ENCODE peak calls at places on chromosomes 2 and 18, in four cellular contexts. C is fibroblast of lung, Q is body of pancreas, U is A549. J is an unnamed sample.

GRCh38 chr2:237205551-237205950 is 119.9 kb downstream of the COPS8 start:
- DNase-seq in C (no peak), Q (no peak), U (no peak), J (no peak)

GRCh38 chr2:43024515-43024962 is 201.9 kb downstream of the ZFP36L2 start:
- DNase-seq in C (peak; percentile 43), Q (peak; percentile 71), U (peak; percentile 78), J (peak; percentile 11)

GRCh38 chr2:175074478-175074877 is 69.3 kb upstream of the CHN1 start:
- DNase-seq in C (no peak), Q (no peak), U (no peak), J (no peak)

GRCh38 chr18:34627138-34627920 is 82.8 kb upstream of the DTNA start:
- DNase-seq in C (no peak), Q (no peak), U (no peak), J (no peak)

GRCh38 chr2:77005522-77005921 is 516.7 kb downstream of the LRRTM4 start:
- DNase-seq in C (no peak), Q (no peak), U (no peak), J (no peak)

GRCh38 chr2:208984376-208985100 is 439.3 kb upstream of the MAP2 start:
- DNase-seq in C (peak; percentile 11), Q (no peak), U (no peak), J (no peak)

GRCh38 chr18:54792079-54792478 is 36.2 kb upstream of the RAB27B start:
- DNase-seq in C (no peak), Q (no peak), U (no peak), J (no peak)

GRCh38 chr2:64998658-64999061 is 9.5 kb downstream of the SLC1A4 start:
- DNase-seq in C (peak; percentile 73), Q (no peak), U (no peak), J (no peak)

GRCh38 chr2:65402780-65403528 is 29.4 kb downstream of the SPRED2 start:
- DNase-seq in C (peak; percentile 24), Q (no peak), U (no peak), J (no peak)

GRCh38 chr2:238462782-238463396 is 36.2 kb downstream of the ASB1 start:
- DNase-seq in C (peak; percentile 42), Q (no peak), U (peak; percentile 22), J (no peak)

GRCh38 chr2:239807568-239807967 is 217.6 kb downstream of the NDUFA10 start:
- DNase-seq in C (no peak), Q (no peak), U (no peak), J (no peak)

GRCh38 chr18:2466978-2467377 is 104.3 kb downstream of the METTL4 start:
- DNase-seq in C (no peak), Q (no peak), U (no peak), J (no peak)
- TF ChIP-seq CTCF in C (no peak), Q (no peak), U (peak; percentile 6), J (no peak)

GRCh38 chr2:130328710-130329109 is 14.0 kb upstream of the IMP4 start:
- DNase-seq in C (peak; percentile 24), Q (no peak), U (no peak), J (no peak)

GRCh38 chr2:130332271-130333073 is 10.2 kb upstream of the IMP4 start:
- DNase-seq in C (peak; percentile 76), Q (peak; percentile 70), U (peak; percentile 52), J (peak; percentile 56)

DNA sequence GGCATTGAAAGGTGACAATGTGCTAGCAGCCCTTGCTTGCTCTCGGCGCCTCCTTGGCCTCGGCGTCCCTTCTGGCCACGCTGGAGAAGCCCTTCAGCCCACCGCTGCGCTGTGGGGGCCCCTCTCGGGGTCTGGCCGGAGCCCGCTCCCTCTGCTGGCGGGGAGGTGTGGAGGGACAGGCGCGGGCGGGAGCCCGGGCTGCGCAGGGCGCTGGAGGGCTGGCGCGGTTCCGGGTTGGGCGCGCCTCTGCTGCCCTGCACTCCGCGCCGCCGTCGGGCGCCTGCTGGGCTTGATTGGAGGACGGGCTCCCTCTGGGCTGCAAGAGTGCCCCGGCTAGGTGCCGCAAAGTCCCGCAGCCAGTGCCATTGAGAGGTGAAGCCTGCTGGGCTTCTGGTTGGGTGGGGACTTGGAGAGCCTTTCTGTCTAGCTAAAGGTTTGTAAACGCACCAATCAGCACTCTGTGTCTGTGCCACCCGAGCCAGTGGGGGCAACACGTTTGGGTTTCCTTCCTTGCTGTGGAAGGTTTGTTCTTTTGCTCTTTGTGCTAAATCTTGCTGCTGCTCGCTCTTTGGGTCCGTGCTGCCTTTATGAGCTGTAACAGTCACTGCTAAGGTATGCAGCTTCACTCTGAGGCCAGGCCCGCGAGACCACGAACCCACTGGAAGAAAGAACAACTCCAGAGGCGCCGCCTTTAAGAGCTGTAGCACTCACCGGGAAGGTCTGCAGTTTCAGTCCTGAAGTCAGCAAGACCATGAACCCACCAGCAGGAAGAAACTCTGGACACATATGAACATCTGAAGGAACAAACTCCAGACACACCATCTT is 14.8 kb upstream of the IMP4 start:
- DNase-seq in C (peak; percentile 84), Q (no peak), U (no peak), J (no peak)
- H3K4me3 ChIP-seq in C (no peak overlapping the region), Q (no peak overlapping the region), U (no peak overlapping the region), J (no peak overlapping the region)

GRCh38 chr2:154013514-154013913 is 141.8 kb downstream of the GALNT13 start:
- DNase-seq in C (no peak), Q (no peak), U (no peak), J (no peak)
- H3K4me1 ChIP-seq in C (no peaks in the 10 kb centered on the region), Q (no peaks in the 10 kb centered on the region), U (no peaks in the 10 kb centered on the region), J (no peaks in the 10 kb centered on the region)

DNA sequence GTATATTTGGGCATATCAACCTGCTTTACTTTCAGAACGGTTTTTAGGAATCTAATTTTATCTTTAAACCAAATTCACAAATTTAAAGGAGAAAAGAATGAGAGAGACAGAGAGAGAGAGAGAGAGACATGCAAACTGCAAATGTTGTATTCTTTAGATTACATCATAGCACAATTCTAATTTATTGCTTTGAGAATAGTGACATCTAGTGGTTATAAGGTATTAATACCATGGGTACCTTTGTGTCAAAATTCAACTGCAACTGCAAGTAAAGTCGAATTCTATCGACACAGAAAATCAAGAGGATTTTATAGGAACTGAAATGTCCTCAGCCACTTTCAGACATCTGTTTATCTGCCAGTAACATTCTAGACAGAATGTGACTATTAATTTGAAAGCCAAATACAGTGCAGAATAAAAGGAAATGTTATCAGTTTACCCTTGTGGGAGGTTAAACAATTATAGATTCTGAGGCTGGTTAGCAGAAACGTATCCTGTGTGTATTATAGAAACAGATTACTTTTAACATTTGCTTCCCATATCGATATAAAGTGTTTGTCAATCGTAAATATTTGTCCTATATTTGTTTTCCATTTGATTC is 529.8 kb upstream of the VRK2 start:
- DNase-seq in C (peak; percentile 42), Q (no peak), U (peak; percentile 28), J (no peak)
- TF ChIP-seq CTCF in C (peak; percentile 33), Q (peak; percentile 71), U (peak; percentile 85), J (peak; percentile 61)

DNA sequence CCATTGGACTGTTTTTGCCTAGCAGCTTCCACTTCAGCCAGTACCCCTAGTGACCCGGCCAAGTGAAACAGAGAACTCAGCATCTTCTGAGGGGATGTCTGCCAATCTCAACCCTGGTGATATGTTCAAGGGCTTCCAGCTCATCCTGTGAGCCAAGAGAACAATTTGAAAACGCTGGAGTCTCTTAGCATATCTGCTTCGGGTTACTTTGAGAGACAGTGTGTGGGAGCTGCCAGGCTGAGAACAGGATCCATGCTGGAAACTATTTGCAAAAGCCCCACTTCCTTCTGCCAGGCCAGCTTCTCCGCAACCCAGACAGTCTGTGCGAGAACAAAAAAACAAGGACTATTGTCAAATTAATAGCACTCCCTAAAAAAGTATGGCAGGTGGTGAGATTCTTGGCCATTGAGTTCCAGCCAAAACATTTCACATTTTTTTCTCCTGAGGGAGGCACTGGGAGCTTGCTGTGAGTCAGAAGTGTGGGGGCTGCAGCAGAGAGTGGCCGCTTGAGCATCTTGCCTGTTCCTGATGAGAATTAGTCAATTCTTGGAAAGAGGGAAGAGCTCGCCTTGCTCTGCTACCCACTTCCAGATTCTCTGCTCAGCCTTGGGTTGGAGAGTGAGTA is 395.6 kb upstream of the TRIB2 start:
- DNase-seq in C (peak; percentile 99), Q (no peak), U (no peak), J (no peak)
- H3K4me3 ChIP-seq in C (no peak overlapping the region), Q (no peak overlapping the region), U (no peak overlapping the region), J (no peak overlapping the region)

DNA sequence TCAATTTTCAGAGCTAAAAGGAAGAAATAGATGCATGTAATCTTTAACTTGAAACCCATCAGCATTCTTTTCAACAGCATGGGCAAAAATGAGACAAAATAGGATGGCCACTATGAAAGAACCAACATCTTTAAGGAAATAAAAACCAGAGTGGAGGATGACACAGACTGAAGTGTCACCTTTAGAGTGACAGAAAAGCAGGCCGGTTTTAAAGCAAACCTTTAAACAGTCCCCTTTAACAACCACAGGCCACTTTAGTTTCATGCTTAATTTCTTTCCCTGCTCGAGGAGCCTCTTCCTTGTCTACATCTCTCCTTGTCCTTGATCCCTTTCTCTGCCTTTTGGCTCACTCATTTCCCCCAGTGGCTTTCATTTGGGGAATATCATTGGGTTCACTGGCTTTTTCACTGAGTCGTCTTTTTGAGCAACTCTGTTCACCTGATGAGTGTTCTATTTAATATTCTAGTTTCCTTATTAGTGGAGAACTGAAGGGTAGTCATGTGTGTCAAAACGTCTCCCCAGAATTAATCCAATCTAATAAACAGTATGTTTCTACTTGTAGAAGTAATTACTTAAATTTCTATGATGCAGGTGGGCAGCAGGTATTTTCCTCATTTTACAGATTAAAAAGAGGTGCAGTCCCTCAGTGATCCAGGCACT is 72.5 kb downstream of the DOCK10 start:
- DNase-seq in C (no peak), Q (no peak), U (no peak), J (no peak)
- H3K4me1 ChIP-seq in C (peaks cover 3% of the 10 kb centered on the region), Q (no peaks in the 10 kb centered on the region), U (peaks cover 19% of the 10 kb centered on the region), J (peaks cover 47% of the 10 kb centered on the region)

GRCh38 chr2:145919507-145919906 is 1399.6 kb upstream of the ZEB2 start:
- DNase-seq in C (no peak), Q (no peak), U (no peak), J (no peak)
- TF ChIP-seq CTCF in C (peak; percentile 23), Q (no peak), U (peak; percentile 23), J (no peak)

J was measured in CD8-positive, alpha-beta T cell.